ENCODE peak calls at places on chromosome 14, in ten cellular contexts. N is activated T-helper 1 cell treated with anti-CD3 and anti-CD28 coated beads, Interleukin-2, amount 50 U/mL, for 16 hours; C is activated CD4-positive, alpha-beta T cell treated with anti-CD3 and anti-CD28 coated beads, Interleukin-2, amount 50 U/mL, for 1 hour; F is HT1080; K is fibroblast of gingiva; U is GM23248; S is lower leg skin; Q is COR-L47; B is breast epithelium; T is amygdala. R is an unnamed sample.

GRCh38 chr14:105878125-105878524 is 351.7 kb downstream of the TMEM121 start:
- DNase-seq in N (no peak), C (no peak), F (no peak), K (no peak), U (no peak), S (peak), Q (no peak), B (no peak), T (no peak), R (peak)

GRCh38 chr14:69325646-69326265 is 65.8 kb downstream of the GALNT16 start:
- DNase-seq in N (no peak), C (no peak), F (no peak), K (no peak), U (peak), S (peak), Q (no peak), B (no peak), T (no peak), R (no peak)

GRCh38 chr14:103059556-103059955 is 2.2 kb upstream of the CDC42BPB start:
- DNase-seq in N (no peak), C (no peak), F (no peak), K (no peak), U (no peak), S (no peak), Q (no peak), B (no peak), T (no peak), R (no peak)

GRCh38 chr14:79056879-79057278 is 886.7 kb downstream of the NRXN3 start:
- DNase-seq in N (no peak), C (no peak), F (peak), K (peak), U (peak), S (no peak), Q (no peak), B (no peak), T (no peak), R (no peak)

GRCh38 chr14:99541211-99541610 is 60.0 kb downstream of the CCNK start:
- DNase-seq in N (no peak), C (no peak), F (no peak), K (no peak), U (no peak), S (no peak), Q (no peak), B (no peak), T (no peak), R (no peak)

GRCh38 chr14:104001003-104001402 is 58.7 kb upstream of the RD3L start:
- DNase-seq in N (no peak), C (no peak), F (no peak), K (no peak), U (no peak), S (no peak), Q (no peak), B (no peak), T (no peak), R (no peak)

GRCh38 chr14:41146391-41146790 is 460.3 kb upstream of the LRFN5 start:
- DNase-seq in N (no peak), C (no peak), F (peak), K (no peak), U (no peak), S (no peak), Q (no peak), B (no peak), T (no peak), R (no peak)

GRCh38 chr14:70808402-70809237 is 693 bp downstream of the MAP3K9 start:
- DNase-seq in N (peak), C (peak), F (no peak), K (no peak), U (peak), S (peak), Q (peak), B (peak), T (no peak), R (peak)

GRCh38 chr14:49240383-49240782 is 345.8 kb downstream of the RPS29 start:
- DNase-seq in N (no peak), C (no peak), F (no peak), K (no peak), U (no peak), S (no peak), Q (no peak), B (no peak), T (no peak), R (no peak)

GRCh38 chr14:51889851-51890250 is 29.4 kb downstream of the GNG2 start:
- DNase-seq in N (no peak), C (no peak), F (peak), K (no peak), U (no peak), S (no peak), Q (no peak), B (no peak), T (no peak), R (no peak)

GRCh38 chr14:102878174-102878969 is 44.1 kb upstream of the AMN start:
- DNase-seq in N (no peak), C (no peak), F (no peak), K (peak), U (no peak), S (peak), Q (no peak), B (no peak), T (no peak), R (no peak)

GRCh38 chr14:52299692-52300278 is 14.3 kb upstream of the PTGER2 start:
- DNase-seq in N (no peak), C (no peak), F (peak), K (peak), U (peak), S (no peak), Q (peak), B (no peak), T (no peak), R (no peak)

GRCh38 chr14:93084866-93085857 is 30.6 kb downstream of the ITPK1 start:
- DNase-seq in N (no peak), C (no peak), F (no peak), K (no peak), U (no peak), S (no peak), Q (no peak), B (no peak), T (no peak), R (no peak)

GRCh38 chr14:104116544-104117340 is 21.6 kb upstream of the KIF26A start:
- DNase-seq in N (no peak), C (no peak), F (no peak), K (no peak), U (no peak), S (peak), Q (no peak), B (peak), T (no peak), R (peak)

GRCh38 chr14:50928002-50928635 is 16.2 kb downstream of the PYGL start:
- DNase-seq in N (no peak), C (no peak), F (no peak), K (peak), U (peak), S (no peak), Q (no peak), B (no peak), T (no peak), R (no peak)

GRCh38 chr14:30907659-30908057 is 33.3 kb downstream of the COCH start:
- DNase-seq in N (no peak), C (no peak), F (no peak), K (no peak), U (no peak), S (no peak), Q (no peak), B (no peak), T (no peak), R (no peak)

GRCh38 chr14:33647385-33647786 is 303.5 kb downstream of the EGLN3 start:
- DNase-seq in N (no peak), C (no peak), F (peak), K (peak), U (peak), S (no peak), Q (no peak), B (no peak), T (no peak), R (no peak)

GRCh38 chr14:35458442-35458841 is 53.9 kb upstream of the NFKBIA start:
- DNase-seq in N (no peak), C (no peak), F (no peak), K (no peak), U (no peak), S (no peak), Q (no peak), B (no peak), T (no peak), R (no peak)

GRCh38 chr14:28264306-28264705 is 502.3 kb upstream of the FOXG1 start:
- DNase-seq in N (no peak), C (no peak), F (no peak), K (no peak), U (no peak), S (no peak), Q (no peak), B (no peak), T (no peak), R (no peak)

GRCh38 chr14:93938766-93939303 is 11.7 kb downstream of the FAM181A start:
- DNase-seq in N (no peak), C (no peak), F (no peak), K (no peak), U (no peak), S (no peak), Q (no peak), B (no peak), T (no peak), R (no peak)

GRCh38 chr14:31229638-31230229 is 22.1 kb upstream of the HECTD1 start:
- DNase-seq in N (no peak), C (no peak), F (peak), K (peak), U (peak), S (peak), Q (peak), B (no peak), T (peak), R (peak)

GRCh38 chr14:51844482-51844881 is 15.9 kb upstream of the GNG2 start:
- DNase-seq in N (no peak), C (no peak), F (no peak), K (no peak), U (peak), S (no peak), Q (no peak), B (no peak), T (no peak), R (no peak)

GRCh38 chr14:79809849-79810612 is 401.3 kb downstream of the DIO2 start:
- DNase-seq in N (no peak), C (no peak), F (peak), K (no peak), U (peak), S (no peak), Q (peak), B (no peak), T (no peak), R (no peak)

GRCh38 chr14:104660597-104660996 is 28.8 kb upstream of the INF2 start:
- DNase-seq in N (no peak), C (no peak), F (no peak), K (no peak), U (no peak), S (no peak), Q (no peak), B (no peak), T (no peak), R (no peak)

GRCh38 chr14:37145395-37145794 is 27.0 kb downstream of the SLC25A21 start:
- DNase-seq in N (no peak), C (no peak), F (no peak), K (peak), U (peak), S (no peak), Q (no peak), B (no peak), T (no peak), R (no peak)

GRCh38 chr14:52312872-52313492 is 1.1 kb upstream of the PTGER2 start:
- DNase-seq in N (no peak), C (no peak), F (no peak), K (peak), U (peak), S (no peak), Q (no peak), B (no peak), T (no peak), R (no peak)

GRCh38 chr14:105391541-105391940 is 6.8 kb upstream of the TEX22 start:
- DNase-seq in N (no peak), C (no peak), F (no peak), K (no peak), U (no peak), S (no peak), Q (no peak), B (no peak), T (no peak), R (no peak)

GRCh38 chr14:26204954-26205479 is 392.8 kb downstream of the NOVA1 start:
- DNase-seq in N (no peak), C (no peak), F (no peak), K (peak), U (peak), S (no peak), Q (no peak), B (peak), T (peak), R (peak)

GRCh38 chr14:61461808-61462275 is 140.5 kb downstream of the PRKCH start:
- DNase-seq in N (no peak), C (no peak), F (peak), K (peak), U (peak), S (no peak), Q (peak), B (no peak), T (no peak), R (no peak)

GRCh38 chr14:95150910-95151309 is 6.4 kb downstream of the DICER1 start:
- DNase-seq in N (no peak), C (no peak), F (no peak), K (peak), U (no peak), S (no peak), Q (no peak), B (no peak), T (no peak), R (no peak)

GRCh38 chr14:55313480-55313879 is 42.3 kb downstream of the FBXO34 start:
- DNase-seq in N (no peak), C (no peak), F (no peak), K (no peak), U (no peak), S (no peak), Q (no peak), B (no peak), T (no peak), R (no peak)

GRCh38 chr14:77565289-77566081 is 51.0 kb downstream of the SPTLC2 start:
- DNase-seq in N (no peak), C (no peak), F (peak), K (peak), U (peak), S (no peak), Q (no peak), B (no peak), T (no peak), R (no peak)

GRCh38 chr14:89137514-89138163 is 279.4 kb downstream of the FOXN3 start:
- DNase-seq in N (no peak), C (no peak), F (peak), K (peak), U (peak), S (no peak), Q (no peak), B (peak), T (no peak), R (peak)

R was measured in stomach.